ENCODE peak calls at places on chromosomes 2 and 18, in seven cellular contexts. F is IMR-90, H is neuronal stem cell, G is mesenchymal stem cell, K is trophoblast cell, M is H1, R is H9. I is an unnamed sample.
A peak's percentile ranks its signal among the peaks of the same experiment; 100 is the strongest.

GRCh38 chr2:206190689-206191088 is 31.0 kb downstream of the EEF1B2 start:
- DNase-seq in H (no peak), R (no peak), K (no peak), G (no peak), F (no peak), M (no peak), I (no peak)

GRCh38 chr2:23486676-23487075 is 101.7 kb downstream of the KLHL29 start:
- DNase-seq in M (no peak), G (peak; percentile 58), K (peak; percentile 7), R (no peak), F (peak; percentile 70), H (no peak), I (no peak)

GRCh38 chr2:229443141-229443540 is 172.1 kb upstream of the PID1 start:
- DNase-seq in R (no peak), M (no peak), K (no peak), H (no peak), F (no peak), G (no peak), I (no peak)

GRCh38 chr2:143282684-143283083 is 153.5 kb downstream of the ARHGAP15 start:
- DNase-seq in G (no peak), F (no peak), R (peak; percentile 55), K (no peak), H (no peak), M (peak; percentile 77), I (peak; percentile 43)

GRCh38 chr2:25788457-25788856 is 89.8 kb downstream of the ASXL2 start:
- DNase-seq in F (no peak), H (no peak), G (no peak), R (no peak), K (no peak), M (no peak), I (no peak)

GRCh38 chr2:216372761-216373291 is 543 bp upstream of the MARCHF4 start:
- DNase-seq in G (peak; percentile 87), K (peak; percentile 66), F (peak; percentile 93), R (no peak), H (no peak), M (no peak), I (peak; percentile 71)

GRCh38 chr18:68769423-68769822 is 28.5 kb upstream of the CCDC102B start:
- DNase-seq in K (no peak), F (no peak), H (no peak), G (no peak), R (no peak), M (no peak), I (no peak)

GRCh38 chr18:4593895-4594294 is 138.8 kb upstream of the DLGAP1 start:
- DNase-seq in R (no peak), G (no peak), K (no peak), F (no peak), M (no peak), H (no peak), I (no peak)

GRCh38 chr18:54530285-54530684 is 60.8 kb upstream of the DYNAP start:
- DNase-seq in R (no peak), K (no peak), H (no peak), F (no peak), M (no peak), G (no peak), I (no peak)

GRCh38 chr2:95063401-95063958 is 38.0 kb downstream of the MAL start:
- DNase-seq in H (no peak), R (no peak), G (no peak), F (no peak), K (no peak), M (no peak), I (no peak)

GRCh38 chr2:113282747-113283533 is 4.2 kb upstream of the PAX8 start:
- DNase-seq in G (no peak), K (peak; percentile 18), F (peak; percentile 4), R (peak; percentile 51), H (no peak), M (peak; percentile 52), I (peak; percentile 68)

GRCh38 chr18:35513181-35513932 is 15.6 kb upstream of the INO80C start:
- DNase-seq in K (peak; percentile 80), M (peak; percentile 32), R (no peak), G (peak; percentile 68), F (peak; percentile 54), H (no peak), I (peak; percentile 97)

GRCh38 chr2:201866643-201867310 is 60.4 kb downstream of the CDK15 start:
- DNase-seq in F (no peak), H (no peak), M (no peak), G (no peak), R (no peak), K (no peak), I (peak; percentile 91)

GRCh38 chr2:222410534-222410933 is 13.8 kb upstream of the SGPP2 start:
- DNase-seq in F (no peak), R (peak; percentile 79), K (peak; percentile 19), G (no peak), H (no peak), M (no peak), I (peak; percentile 95)

GRCh38 chr2:128562471-128563347 is 244.0 kb upstream of the HS6ST1 start:
- DNase-seq in R (no peak), H (no peak), M (no peak), K (no peak), G (peak; percentile 25), F (peak; percentile 81), I (no peak)

GRCh38 chr2:96962567-96963203 is 23.7 kb downstream of the FAM178B start:
- DNase-seq in F (no peak), M (no peak), K (no peak), G (no peak), R (no peak), H (no peak), I (no peak)

GRCh38 chr2:100200985-100201384 is 58.6 kb upstream of the AFF3 start:
- DNase-seq in G (no peak), H (no peak), K (no peak), R (no peak), F (peak; percentile 38), M (no peak), I (no peak)

GRCh38 chr18:54531402-54532065 is 59.5 kb upstream of the DYNAP start:
- DNase-seq in K (no peak), G (no peak), H (no peak), F (no peak), R (peak; percentile 68), M (no peak), I (peak; percentile 23)

GRCh38 chr2:230677182-230677946 is 35.3 kb upstream of the CAB39 start:
- DNase-seq in G (no peak), F (peak; percentile 73), M (no peak), K (peak; percentile 77), H (no peak), R (no peak), I (no peak)

GRCh38 chr2:55901322-55901721 is 22.3 kb downstream of the EFEMP1 start:
- DNase-seq in H (no peak), F (peak; percentile 53), R (no peak), K (no peak), M (no peak), G (peak; percentile 41), I (peak; percentile 59)

GRCh38 chr18:9017170-9017899 is 85.2 kb upstream of the NDUFV2 start:
- DNase-seq in K (peak; percentile 52), F (peak; percentile 94), M (peak; percentile 79), H (peak; percentile 29), R (no peak), G (peak; percentile 93), I (peak; percentile 87)

DNA sequence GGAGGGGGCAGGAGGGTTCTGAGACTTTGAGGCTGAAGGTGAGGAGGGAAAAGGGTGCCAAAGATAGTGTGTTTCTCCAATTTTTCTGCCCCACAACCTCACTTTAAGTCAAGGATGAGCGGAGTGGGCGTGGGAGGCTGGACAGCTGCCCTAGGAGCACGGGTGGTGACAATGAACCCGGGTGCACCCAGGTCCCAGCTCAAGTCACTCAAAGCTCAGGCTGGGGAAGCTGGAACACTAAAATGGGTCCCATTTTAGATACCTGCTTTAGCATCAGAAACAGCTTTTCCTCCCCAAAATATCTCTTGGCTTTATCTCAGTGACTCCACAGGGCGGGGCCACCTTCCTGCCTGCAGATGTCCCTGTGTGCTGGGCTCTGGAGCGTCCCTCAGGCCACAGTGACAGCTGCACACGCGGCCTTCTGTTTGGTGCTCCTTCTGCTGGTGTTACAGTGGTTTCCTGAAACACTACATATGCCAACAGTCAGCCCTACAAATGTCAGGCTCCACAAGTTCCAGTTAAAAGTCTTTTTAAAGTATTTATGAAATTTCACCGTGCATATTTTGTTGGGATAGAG is 1.4 kb upstream of the MBP start:
- DNase-seq in M (no peak), H (no peak), G (no peak), R (no peak), K (no peak), F (no peak), I (peak; percentile 59)
- H3K4me2 ChIP-seq in M (peak overlapping the region; percentile 89), H (no peak overlapping the region), G (no peak overlapping the region), R (peak overlapping the region; percentile 49), K (no peak overlapping the region), F (no peak overlapping the region), I (peak overlapping the region; percentile 15)

GRCh38 chr2:16058747-16059358 is 118.5 kb downstream of the MYCN start:
- DNase-seq in M (no peak), K (no peak), R (no peak), G (no peak), H (no peak), F (no peak), I (no peak)
- H3K23ac ChIP-seq in M (no peak overlapping the region), K (no peak overlapping the region), R (no peak overlapping the region), G (no peak overlapping the region), H (no peak overlapping the region), F (no peak overlapping the region), I (no peak overlapping the region)

GRCh38 chr18:26057208-26057821 is 33.1 kb downstream of the SS18 start:
- DNase-seq in H (peak; percentile 1), G (peak; percentile 33), M (no peak), F (peak; percentile 65), K (peak; percentile 86), R (no peak), I (peak; percentile 15)

GRCh38 chr18:26056291-26056690 is 34.1 kb downstream of the SS18 start:
- DNase-seq in H (no peak), M (no peak), F (peak; percentile 66), K (no peak), G (no peak), R (no peak), I (no peak)

DNA sequence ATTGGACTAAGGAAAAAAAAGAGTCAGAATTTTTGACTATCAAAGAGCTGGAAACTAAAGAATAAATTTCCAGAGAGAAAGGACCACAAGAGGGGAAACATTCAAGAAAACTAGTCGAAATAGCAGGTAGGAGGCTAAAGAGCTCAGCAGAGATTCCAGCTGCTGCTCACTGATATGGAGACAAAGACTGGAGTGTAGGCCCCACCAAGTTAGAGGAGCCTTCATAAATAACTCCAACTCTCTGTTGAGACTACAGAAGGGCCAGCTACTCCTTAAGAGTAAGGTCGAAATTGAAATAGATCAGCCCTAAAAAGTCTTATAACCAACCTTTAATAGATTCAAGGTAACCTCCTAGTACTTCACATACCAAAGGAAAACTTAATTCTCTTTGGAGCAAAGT is 31.1 kb downstream of the SS18 start:
- DNase-seq in F (no peak), M (no peak), R (no peak), H (no peak), G (no peak), K (no peak), I (peak; percentile 8)
- H2AK5ac ChIP-seq in F (no peak overlapping the region), M (no peak overlapping the region), R (no peak overlapping the region), H (no peak overlapping the region), G (no peak overlapping the region), K (no peak overlapping the region), I (no peak overlapping the region)

DNA sequence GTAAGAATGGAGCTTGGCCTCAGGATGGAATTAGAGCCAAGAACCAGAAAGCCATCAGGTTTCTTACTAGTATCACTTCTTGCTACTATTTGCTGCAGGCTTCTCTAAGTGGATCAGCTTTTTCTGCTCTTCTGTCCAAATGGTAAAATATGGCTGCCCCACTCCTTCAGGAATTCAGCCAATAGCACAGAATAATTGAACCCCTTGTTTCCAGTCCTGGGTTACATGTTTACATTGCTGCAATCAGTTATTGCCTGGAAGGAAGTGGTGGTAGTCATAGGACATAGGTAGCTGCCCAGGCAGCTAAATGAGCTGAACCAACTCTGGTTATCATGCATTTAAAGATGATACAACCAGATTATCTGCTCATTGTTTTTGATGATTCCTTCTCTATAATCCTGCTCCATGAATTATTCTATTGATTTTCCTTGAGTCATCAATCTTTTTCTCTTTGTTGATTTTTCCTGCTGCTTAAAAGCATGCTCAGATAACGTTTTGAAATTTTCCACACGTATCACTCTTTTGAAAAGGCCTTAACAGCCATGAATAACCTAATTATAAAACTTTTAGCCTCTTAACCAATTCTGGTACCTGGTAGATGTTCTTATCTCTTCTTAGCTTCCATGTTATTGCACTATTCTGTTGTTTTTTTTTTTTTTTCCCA is 12.6 kb downstream of the AGPS start:
- DNase-seq in F (peak; percentile 7), H (no peak), M (no peak), K (no peak), R (no peak), G (no peak), I (no peak)
- H3K4me2 ChIP-seq in F (no peak overlapping the region), H (no peak overlapping the region), M (no peak overlapping the region), K (no peak overlapping the region), R (no peak overlapping the region), G (no peak overlapping the region), I (no peak overlapping the region)

I was measured in mesendoderm.